ENCODE peak calls at places on chromosome 1, in eight cellular contexts. One of them, this sample, is unnamed.

GRCh38 chr1:25890249-25891034 is 14.9 kb upstream of the PAQR7 start:
- DNase-seq in breast epithelium: peak; percentile 77
- DNase-seq in testis: no peak
- DNase-seq in tibial nerve: no peak
- DNase-seq in transverse colon: peak; percentile 75
- DNase-seq in ovary: peak; percentile 64
- DNase-seq in suprapubic skin: no peak
- DNase-seq in esophagus squamous epithelium: no peak
- DNase-seq in this sample: no peak

GRCh38 chr1:155706101-155706619 is 17.3 kb downstream of the DAP3 start:
- DNase-seq in tibial nerve: no peak
- DNase-seq in testis: no peak
- DNase-seq in suprapubic skin: no peak
- DNase-seq in transverse colon: no peak
- DNase-seq in ovary: no peak
- DNase-seq in esophagus squamous epithelium: no peak
- DNase-seq in breast epithelium: no peak
- DNase-seq in this sample: no peak

GRCh38 chr1:156616463-156616862 is 2.8 kb upstream of the HAPLN2 start:
- DNase-seq in ovary: no peak
- DNase-seq in esophagus squamous epithelium: no peak
- DNase-seq in suprapubic skin: no peak
- DNase-seq in testis: peak; percentile 69
- DNase-seq in transverse colon: no peak
- DNase-seq in breast epithelium: no peak
- DNase-seq in tibial nerve: no peak
- DNase-seq in this sample: peak; percentile 76

GRCh38 chr1:54409156-54410142 is 3.3 kb upstream of the SSBP3 start:
- DNase-seq in tibial nerve: no peak
- DNase-seq in suprapubic skin: no peak
- DNase-seq in transverse colon: peak; percentile 68
- DNase-seq in esophagus squamous epithelium: no peak
- DNase-seq in breast epithelium: no peak
- DNase-seq in ovary: no peak
- DNase-seq in testis: no peak
- DNase-seq in this sample: no peak

GRCh38 chr1:234866007-234866866 is 256.3 kb upstream of the IRF2BP2 start:
- DNase-seq in breast epithelium: peak; percentile 44
- DNase-seq in tibial nerve: peak; percentile 23
- DNase-seq in testis: no peak
- DNase-seq in transverse colon: peak; percentile 58
- DNase-seq in esophagus squamous epithelium: no peak
- DNase-seq in ovary: no peak
- DNase-seq in suprapubic skin: no peak
- DNase-seq in this sample: no peak

GRCh38 chr1:1703796-1704195 is 11.2 kb upstream of the SLC35E2B start:
- DNase-seq in ovary: no peak
- DNase-seq in suprapubic skin: peak; percentile 72
- DNase-seq in breast epithelium: no peak
- DNase-seq in esophagus squamous epithelium: no peak
- DNase-seq in transverse colon: no peak
- DNase-seq in tibial nerve: no peak
- DNase-seq in testis: peak; percentile 13
- DNase-seq in this sample: peak; percentile 33

GRCh38 chr1:178434360-178434759 is 62.4 kb downstream of the CLEC20A start:
- DNase-seq in testis: no peak
- DNase-seq in tibial nerve: no peak
- DNase-seq in transverse colon: no peak
- DNase-seq in suprapubic skin: no peak
- DNase-seq in esophagus squamous epithelium: no peak
- DNase-seq in breast epithelium: no peak
- DNase-seq in ovary: no peak
- DNase-seq in this sample: no peak

GRCh38 chr1:46248122-46248920 is 758 bp downstream of the RAD54L start:
- DNase-seq in transverse colon: peak; percentile 52
- DNase-seq in ovary: peak; percentile 63
- DNase-seq in breast epithelium: no peak
- DNase-seq in esophagus squamous epithelium: no peak
- DNase-seq in testis: no peak
- DNase-seq in tibial nerve: no peak
- DNase-seq in suprapubic skin: no peak
- DNase-seq in this sample: no peak

GRCh38 chr1:154276797-154277196 is 4.4 kb downstream of the HAX1 start:
- DNase-seq in esophagus squamous epithelium: no peak
- DNase-seq in breast epithelium: no peak
- DNase-seq in suprapubic skin: no peak
- DNase-seq in ovary: no peak
- DNase-seq in transverse colon: no peak
- DNase-seq in testis: no peak
- DNase-seq in tibial nerve: no peak
- DNase-seq in this sample: no peak

GRCh38 chr1:162422662-162423375 is 10.9 kb upstream of the SH2D1B start:
- DNase-seq in ovary: no peak
- DNase-seq in testis: no peak
- DNase-seq in esophagus squamous epithelium: no peak
- DNase-seq in transverse colon: no peak
- DNase-seq in breast epithelium: no peak
- DNase-seq in tibial nerve: no peak
- DNase-seq in suprapubic skin: no peak
- DNase-seq in this sample: no peak

GRCh38 chr1:244050835-244051444 is at the start of gene ZBTB18:
- DNase-seq in testis: peak; percentile 57
- DNase-seq in ovary: no peak
- DNase-seq in esophagus squamous epithelium: no peak
- DNase-seq in suprapubic skin: no peak
- DNase-seq in tibial nerve: no peak
- DNase-seq in transverse colon: no peak
- DNase-seq in breast epithelium: no peak
- DNase-seq in this sample: no peak

GRCh38 chr1:26602378-26602959 is 72.9 kb downstream of the RPS6KA1 start:
- DNase-seq in breast epithelium: no peak
- DNase-seq in testis: peak; percentile 61
- DNase-seq in transverse colon: peak; percentile 22
- DNase-seq in suprapubic skin: no peak
- DNase-seq in tibial nerve: no peak
- DNase-seq in esophagus squamous epithelium: no peak
- DNase-seq in ovary: no peak
- DNase-seq in this sample: no peak

GRCh38 chr1:165403835-165404482 is 41.0 kb downstream of the RXRG start:
- DNase-seq in ovary: no peak
- DNase-seq in suprapubic skin: no peak
- DNase-seq in testis: peak; percentile 32
- DNase-seq in esophagus squamous epithelium: no peak
- DNase-seq in breast epithelium: no peak
- DNase-seq in tibial nerve: no peak
- DNase-seq in transverse colon: no peak
- DNase-seq in this sample: no peak

GRCh38 chr1:225454067-225454618 is 26.3 kb upstream of the LBR start:
- DNase-seq in breast epithelium: no peak
- DNase-seq in esophagus squamous epithelium: no peak
- DNase-seq in testis: no peak
- DNase-seq in ovary: no peak
- DNase-seq in transverse colon: peak; percentile 7
- DNase-seq in suprapubic skin: no peak
- DNase-seq in tibial nerve: no peak
- DNase-seq in this sample: no peak

GRCh38 chr1:57423135-57424131 is at the start of gene DAB1:
- DNase-seq in transverse colon: no peak
- DNase-seq in breast epithelium: no peak
- DNase-seq in ovary: no peak
- DNase-seq in testis: peak; percentile 21
- DNase-seq in suprapubic skin: no peak
- DNase-seq in tibial nerve: no peak
- DNase-seq in esophagus squamous epithelium: no peak
- DNase-seq in this sample: peak; percentile 8
- H3K4me3 ChIP-seq in transverse colon: peak within 1 kb of the TSS; percentile 23
- H3K4me3 ChIP-seq in breast epithelium: peak within 1 kb of the TSS; percentile 43
- H3K4me3 ChIP-seq in ovary: peak within 1 kb of the TSS; percentile 18
- H3K4me3 ChIP-seq in testis: peak within 1 kb of the TSS; percentile 41
- H3K4me3 ChIP-seq in suprapubic skin: peak within 1 kb of the TSS; percentile 46
- H3K4me3 ChIP-seq in tibial nerve: peak within 1 kb of the TSS; percentile 60
- H3K4me3 ChIP-seq in esophagus squamous epithelium: peak within 1 kb of the TSS; percentile 54
- H3K4me3 ChIP-seq in this sample: peak within 1 kb of the TSS; percentile 43

GRCh38 chr1:116914667-116915066 is 5.0 kb downstream of the PTGFRN start:
- DNase-seq in testis: no peak
- DNase-seq in transverse colon: no peak
- DNase-seq in tibial nerve: no peak
- DNase-seq in ovary: no peak
- DNase-seq in suprapubic skin: no peak
- DNase-seq in breast epithelium: no peak
- DNase-seq in esophagus squamous epithelium: no peak
- DNase-seq in this sample: no peak

GRCh38 chr1:116912846-116913245 is 3.1 kb downstream of the PTGFRN start:
- DNase-seq in suprapubic skin: no peak
- DNase-seq in ovary: no peak
- DNase-seq in esophagus squamous epithelium: no peak
- DNase-seq in breast epithelium: no peak
- DNase-seq in tibial nerve: no peak
- DNase-seq in transverse colon: no peak
- DNase-seq in testis: no peak
- DNase-seq in this sample: no peak

GRCh38 chr1:116915182-116915611 is 5.5 kb downstream of the PTGFRN start:
- DNase-seq in esophagus squamous epithelium: no peak
- DNase-seq in suprapubic skin: no peak
- DNase-seq in tibial nerve: no peak
- DNase-seq in breast epithelium: no peak
- DNase-seq in transverse colon: peak; percentile 77
- DNase-seq in testis: peak; percentile 44
- DNase-seq in ovary: peak; percentile 54
- DNase-seq in this sample: no peak

GRCh38 chr1:116911779-116912469 is 2.2 kb downstream of the PTGFRN start:
- DNase-seq in ovary: no peak
- DNase-seq in esophagus squamous epithelium: no peak
- DNase-seq in testis: no peak
- DNase-seq in suprapubic skin: no peak
- DNase-seq in transverse colon: no peak
- DNase-seq in breast epithelium: no peak
- DNase-seq in tibial nerve: no peak
- DNase-seq in this sample: no peak

DNA sequence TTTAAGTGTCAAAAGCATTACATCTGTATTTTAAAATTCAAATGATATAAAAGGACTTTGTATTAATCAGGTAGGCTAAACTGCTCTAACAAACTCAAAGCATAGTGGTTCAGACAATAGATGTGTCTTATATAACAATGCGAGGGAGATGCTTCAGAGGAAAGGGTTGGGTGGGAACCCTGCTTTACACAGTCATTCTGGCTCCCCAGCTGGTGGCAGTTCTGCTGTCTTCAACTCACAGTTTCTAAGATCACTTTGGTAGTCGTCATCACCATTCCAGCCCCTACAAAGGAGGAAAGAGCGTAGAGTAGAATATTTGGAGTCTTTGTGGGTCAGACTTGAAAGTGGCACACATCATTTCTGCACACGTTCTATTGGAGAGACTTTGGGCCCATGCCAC is 4.2 kb downstream of the PTGFRN start:
- DNase-seq in tibial nerve: no peak
- DNase-seq in suprapubic skin: no peak
- DNase-seq in transverse colon: no peak
- DNase-seq in esophagus squamous epithelium: no peak
- DNase-seq in testis: no peak
- DNase-seq in breast epithelium: no peak
- DNase-seq in ovary: no peak
- DNase-seq in this sample: no peak
- H3K27me3 ChIP-seq in tibial nerve: no peaks in the 10 kb centered on the region
- H3K27me3 ChIP-seq in suprapubic skin: no peaks in the 10 kb centered on the region
- H3K27me3 ChIP-seq in transverse colon: no peaks in the 10 kb centered on the region
- H3K27me3 ChIP-seq in esophagus squamous epithelium: no peaks in the 10 kb centered on the region
- H3K27me3 ChIP-seq in testis: no peaks in the 10 kb centered on the region
- H3K27me3 ChIP-seq in breast epithelium: no peaks in the 10 kb centered on the region
- H3K27me3 ChIP-seq in ovary: no peaks in the 10 kb centered on the region
- H3K27me3 ChIP-seq in this sample: no peaks in the 10 kb centered on the region

GRCh38 chr1:116432655-116433282 is 59.7 kb downstream of the ATP1A1 start:
- DNase-seq in ovary: no peak
- DNase-seq in testis: no peak
- DNase-seq in suprapubic skin: no peak
- DNase-seq in transverse colon: no peak
- DNase-seq in breast epithelium: no peak
- DNase-seq in esophagus squamous epithelium: no peak
- DNase-seq in tibial nerve: no peak
- DNase-seq in this sample: no peak

GRCh38 chr1:116433283-116434257 is 60.5 kb downstream of the ATP1A1 start:
- DNase-seq in esophagus squamous epithelium: no peak
- DNase-seq in breast epithelium: peak; percentile 89
- DNase-seq in tibial nerve: no peak
- DNase-seq in transverse colon: peak; percentile 60
- DNase-seq in testis: peak; percentile 95
- DNase-seq in ovary: no peak
- DNase-seq in suprapubic skin: no peak
- DNase-seq in this sample: peak; percentile 68

GRCh38 chr1:116429821-116430374 is 56.9 kb downstream of the ATP1A1 start:
- DNase-seq in breast epithelium: no peak
- DNase-seq in esophagus squamous epithelium: no peak
- DNase-seq in ovary: no peak
- DNase-seq in transverse colon: no peak
- DNase-seq in tibial nerve: no peak
- DNase-seq in testis: no peak
- DNase-seq in suprapubic skin: no peak
- DNase-seq in this sample: no peak

GRCh38 chr1:116434849-116435248 is 61.8 kb downstream of the ATP1A1 start:
- DNase-seq in ovary: no peak
- DNase-seq in esophagus squamous epithelium: no peak
- DNase-seq in breast epithelium: no peak
- DNase-seq in tibial nerve: no peak
- DNase-seq in transverse colon: no peak
- DNase-seq in testis: no peak
- DNase-seq in suprapubic skin: no peak
- DNase-seq in this sample: no peak

DNA sequence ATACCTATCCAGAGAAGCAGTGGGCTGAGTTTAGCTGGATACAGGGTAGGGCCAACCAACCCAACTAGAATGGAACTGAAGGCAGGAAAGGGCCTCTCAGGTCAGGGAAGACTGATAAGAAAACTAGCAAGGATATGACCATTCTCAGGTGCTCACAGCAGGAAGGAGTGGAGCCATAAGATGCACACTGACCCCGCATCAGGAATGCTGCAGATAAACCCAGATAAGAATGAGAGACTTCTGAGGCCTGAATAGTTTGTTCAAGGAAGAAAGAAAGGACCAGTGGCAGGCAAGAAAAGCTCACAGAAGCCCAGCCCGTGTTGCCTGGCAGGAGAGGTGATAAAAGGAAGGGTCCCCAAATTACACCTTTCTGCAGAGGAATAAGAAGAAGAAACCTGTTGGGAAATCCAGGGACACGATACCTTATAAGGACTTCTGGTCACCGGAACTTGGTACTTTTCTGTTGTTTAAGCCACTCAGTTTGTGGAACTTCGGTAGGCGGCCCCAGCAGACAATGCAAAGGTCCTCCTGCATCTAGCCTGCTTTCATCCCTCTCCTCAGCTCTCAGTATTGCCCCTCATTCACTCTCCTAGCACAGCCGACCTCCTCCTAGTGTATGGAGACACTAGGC is 58.9 kb downstream of the ATP1A1 start:
- DNase-seq in transverse colon: no peak
- DNase-seq in esophagus squamous epithelium: no peak
- DNase-seq in tibial nerve: no peak
- DNase-seq in suprapubic skin: no peak
- DNase-seq in testis: no peak
- DNase-seq in breast epithelium: no peak
- DNase-seq in ovary: no peak
- DNase-seq in this sample: no peak
- TF ChIP-seq POLR2A in transverse colon: no peak
- TF ChIP-seq POLR2A in esophagus squamous epithelium: no peak
- TF ChIP-seq POLR2A in tibial nerve: no peak
- TF ChIP-seq POLR2A in suprapubic skin: no peak
- TF ChIP-seq POLR2A in testis: no peak
- TF ChIP-seq POLR2A in breast epithelium: no peak
- TF ChIP-seq POLR2A in ovary: no peak
- TF ChIP-seq POLR2A in this sample: no peak

GRCh38 chr1:64062941-64063581 is 140.4 kb upstream of the UBE2U start:
- DNase-seq in suprapubic skin: no peak
- DNase-seq in ovary: no peak
- DNase-seq in esophagus squamous epithelium: no peak
- DNase-seq in testis: no peak
- DNase-seq in transverse colon: no peak
- DNase-seq in tibial nerve: no peak
- DNase-seq in breast epithelium: no peak
- DNase-seq in this sample: no peak
- H3K4me3 ChIP-seq in suprapubic skin: no peak overlapping the region
- H3K4me3 ChIP-seq in ovary: no peak overlapping the region
- H3K4me3 ChIP-seq in esophagus squamous epithelium: no peak overlapping the region
- H3K4me3 ChIP-seq in testis: no peak overlapping the region
- H3K4me3 ChIP-seq in transverse colon: no peak overlapping the region
- H3K4me3 ChIP-seq in tibial nerve: no peak overlapping the region
- H3K4me3 ChIP-seq in breast epithelium: no peak overlapping the region
- H3K4me3 ChIP-seq in this sample: no peak overlapping the region